ENCODE peak calls at places on chromosomes 11 and 22, in seven cellular contexts. B is hepatocyte, T is fibroblast of villous mesenchyme, V is Caco-2, G is dorsolateral prefrontal cortex, K is stomach, R is A549. H is an unnamed sample.
A peak's percentile ranks its signal among the peaks of the same experiment; 100 is the strongest.

GRCh38 chr22:36552300-36552699 is 23.3 kb upstream of the EIF3D start:
- DNase-seq in B (no peak), T (no peak), V (no peak), G (no peak), K (no peak), R (no peak), H (no peak)

GRCh38 chr22:21585389-21585788 is 17.9 kb downstream of the UBE2L3 start:
- DNase-seq in B (no peak), T (no peak), V (no peak), G (no peak), K (no peak), R (no peak), H (no peak)

GRCh38 chr22:23168381-23169031 is 11.8 kb upstream of the BCR start:
- DNase-seq in B (no peak), T (no peak), V (no peak), G (no peak), K (no peak), R (no peak), H (no peak)

GRCh38 chr22:23533771-23534191 is 46.3 kb downstream of the IGLL1 start:
- DNase-seq in B (no peak), T (no peak), V (peak; percentile 59), G (no peak), K (no peak), R (no peak), H (no peak)

GRCh38 chr22:24466831-24467249 is 28.3 kb upstream of the UPB1 start:
- DNase-seq in B (no peak), T (peak; percentile 55), V (no peak), G (no peak), K (no peak), R (no peak), H (peak; percentile 54)

GRCh38 chr11:80432051-80432450 is 991.2 kb upstream of the TENM4 start:
- DNase-seq in B (no peak), T (no peak), V (no peak), G (no peak), K (no peak), R (no peak), H (no peak)

GRCh38 chr11:78223320-78223954 is 34.7 kb downstream of the USP35 start:
- DNase-seq in B (no peak), T (no peak), V (no peak), G (no peak), K (no peak), R (no peak), H (no peak)

GRCh38 chr11:124618863-124619262 is 3.8 kb upstream of the TBRG1 start:
- DNase-seq in B (no peak), T (no peak), V (no peak), G (no peak), K (no peak), R (no peak), H (no peak)

GRCh38 chr11:87451400-87451799 is 413.7 kb downstream of the TMEM135 start:
- DNase-seq in B (no peak), T (no peak), V (no peak), G (no peak), K (no peak), R (no peak), H (no peak)

GRCh38 chr11:58024601-58025091 is 965 bp downstream of the OR9Q1 start:
- DNase-seq in B (no peak), T (peak; percentile 44), V (no peak), G (no peak), K (peak; percentile 54), R (no peak), H (peak; percentile 72)

GRCh38 chr11:124758355-124759267 is 3.5 kb downstream of the ESAM start:
- DNase-seq in B (peak; percentile 94), T (peak; percentile 73), V (peak; percentile 93), G (peak; percentile 88), K (peak; percentile 88), R (peak; percentile 77), H (peak; percentile 44)

GRCh38 chr11:61425367-61426131 is 4.2 kb downstream of the CPSF7 start:
- DNase-seq in B (no peak), T (no peak), V (no peak), G (no peak), K (no peak), R (no peak), H (no peak)

GRCh38 chr22:30062256-30062655 is 18.0 kb upstream of the HORMAD2 start:
- DNase-seq in B (no peak), T (no peak), V (no peak), G (no peak), K (no peak), R (no peak), H (no peak)

GRCh38 chr22:38401336-38402084 is 53.5 kb downstream of the KCNJ4 start:
- DNase-seq in B (no peak), T (no peak), V (no peak), G (no peak), K (no peak), R (no peak), H (no peak)

GRCh38 chr11:86938900-86939880 is 16.0 kb downstream of the FZD4 start:
- DNase-seq in B (peak; percentile 73), T (peak; percentile 77), V (no peak), G (no peak), K (no peak), R (peak; percentile 46), H (peak; percentile 51)

GRCh38 chr11:131663403-131664200 is 293.2 kb downstream of the NTM start:
- DNase-seq in B (no peak), T (no peak), V (no peak), G (peak; percentile 84), K (no peak), R (no peak), H (no peak)

GRCh38 chr22:29702931-29703594 is 16.7 kb upstream of the CABP7 start:
- DNase-seq in B (no peak), T (no peak), V (no peak), G (no peak), K (no peak), R (no peak), H (no peak)

GRCh38 chr11:66311965-66312548 is 4.8 kb downstream of the CD248 start:
- DNase-seq in B (peak; percentile 95), T (peak; percentile 90), V (peak; percentile 97), G (peak; percentile 94), K (peak; percentile 95), R (peak; percentile 93), H (peak; percentile 87)
- TF ChIP-seq CTCF in B (peak; percentile 94), T (peak; percentile 91), V (no peak), G (peak; percentile 87), K (peak; percentile 74), R (peak; percentile 98), H (peak; percentile 86)

DNA sequence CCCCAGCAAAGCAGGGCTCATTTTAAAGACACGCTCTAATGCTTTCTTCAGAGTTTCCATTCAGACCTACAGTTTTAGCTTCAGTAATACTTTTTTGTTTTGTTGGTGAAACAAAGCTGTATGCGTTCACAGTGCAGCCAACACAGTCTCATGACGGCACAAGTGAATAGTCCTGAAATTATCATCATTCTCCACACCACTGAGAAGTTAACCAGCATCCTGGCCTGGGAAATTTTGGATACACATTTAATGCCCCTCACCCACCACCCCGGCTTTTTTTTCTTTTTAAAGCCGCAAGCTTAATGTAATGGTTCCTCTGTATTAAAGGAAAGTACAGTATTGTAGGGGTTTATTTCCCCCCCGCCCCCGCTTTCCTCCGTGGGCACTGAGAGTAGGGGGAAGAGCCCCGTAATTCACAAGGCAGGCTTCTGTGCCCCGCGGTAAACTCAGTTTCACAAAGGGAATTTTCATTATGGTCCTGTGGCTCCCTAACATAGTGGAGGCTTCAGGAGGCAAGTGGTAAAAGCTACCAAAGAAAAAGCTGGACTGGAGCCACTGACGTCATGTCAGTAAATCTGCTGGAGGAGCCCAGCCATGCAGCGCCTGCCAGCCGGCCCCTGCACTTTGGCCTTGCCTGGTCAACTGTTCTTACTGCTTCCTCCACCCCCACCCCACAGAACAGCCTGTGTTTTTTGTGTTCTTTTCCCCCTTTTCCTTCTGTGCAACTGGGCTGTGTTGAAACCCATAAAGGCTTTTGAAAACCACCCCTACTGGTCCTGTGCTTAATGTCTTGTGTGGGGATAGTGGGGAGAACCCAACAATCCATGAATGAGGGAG is 18.2 kb downstream of the TEAD1 start:
- DNase-seq in B (peak; percentile 91), T (peak; percentile 99), V (peak; percentile 86), G (no peak), K (peak; percentile 93), R (peak; percentile 75), H (peak; percentile 90)
- H3K4me3 ChIP-seq in B (no peak overlapping the region), T (peak overlapping the region; percentile 29), V (no peak overlapping the region), G (no peak overlapping the region), K (no peak overlapping the region), R (peak overlapping the region; percentile 31), H (peak overlapping the region; percentile 27)

DNA sequence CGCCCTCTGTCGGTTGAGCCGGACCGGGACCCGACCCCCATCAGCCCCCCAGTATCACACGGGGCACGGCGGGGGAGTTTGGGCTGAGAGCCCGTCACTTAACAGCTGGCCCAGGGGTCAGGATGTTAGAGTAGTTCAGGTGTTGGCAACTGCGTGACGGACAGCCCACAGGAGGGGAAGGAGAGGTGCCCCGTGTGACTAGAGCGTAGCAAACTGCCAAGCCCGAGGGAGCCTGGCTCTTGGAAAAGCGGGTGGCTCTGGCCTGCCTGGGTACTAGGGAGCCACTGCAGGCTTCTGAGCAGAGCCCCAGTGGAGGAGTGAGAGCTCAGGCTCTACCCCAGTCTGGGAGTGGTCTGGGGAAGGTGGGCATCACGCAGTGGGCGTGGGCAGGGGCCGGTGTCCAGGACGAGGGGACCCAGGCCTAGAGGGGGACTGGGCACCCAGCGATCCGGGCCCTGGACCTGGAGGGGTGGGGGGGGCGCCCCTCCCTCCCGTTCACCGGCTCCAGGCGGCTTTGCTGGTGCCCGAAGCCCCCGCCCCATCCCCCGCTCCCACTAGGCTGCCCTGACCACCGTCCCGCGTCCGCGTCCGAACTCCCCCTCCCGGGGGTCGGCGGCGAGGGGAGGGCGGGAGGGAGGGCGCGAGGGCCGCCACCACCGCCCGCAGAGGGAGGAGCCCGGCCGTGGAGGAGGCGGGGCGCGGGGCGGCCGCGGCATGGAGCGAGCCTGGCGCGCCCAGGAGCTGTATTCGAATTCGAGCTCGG is 24.4 kb downstream of the SHANK3 start:
- DNase-seq in B (peak; percentile 69), T (peak; percentile 10), V (no peak), G (peak; percentile 47), K (no peak), R (peak; percentile 31), H (peak; percentile 11)
- TF ChIP-seq CTCF in B (peak; percentile 63), T (peak; percentile 42), V (no peak), G (peak; percentile 57), K (peak; percentile 25), R (no peak), H (peak; percentile 52)

GRCh38 chr11:66842896-66843775 is at the start of gene RCE1:
- DNase-seq in B (peak; percentile 96), T (peak; percentile 92), V (peak; percentile 94), G (peak; percentile 92), K (peak; percentile 91), R (peak; percentile 78), H (peak; percentile 87)

GRCh38 chr11:66841861-66842260 is 1.4 kb upstream of the RCE1 start:
- DNase-seq in B (no peak), T (no peak), V (peak; percentile 38), G (no peak), K (no peak), R (no peak), H (no peak)

GRCh38 chr11:66840317-66841091 is 2.7 kb upstream of the RCE1 start:
- DNase-seq in B (peak; percentile 1), T (no peak), V (no peak), G (no peak), K (no peak), R (no peak), H (no peak)

GRCh38 chr11:66843776-66844495 is 695 bp downstream of the RCE1 start:
- DNase-seq in B (no peak), T (no peak), V (peak; percentile 66), G (no peak), K (no peak), R (no peak), H (no peak)

DNA sequence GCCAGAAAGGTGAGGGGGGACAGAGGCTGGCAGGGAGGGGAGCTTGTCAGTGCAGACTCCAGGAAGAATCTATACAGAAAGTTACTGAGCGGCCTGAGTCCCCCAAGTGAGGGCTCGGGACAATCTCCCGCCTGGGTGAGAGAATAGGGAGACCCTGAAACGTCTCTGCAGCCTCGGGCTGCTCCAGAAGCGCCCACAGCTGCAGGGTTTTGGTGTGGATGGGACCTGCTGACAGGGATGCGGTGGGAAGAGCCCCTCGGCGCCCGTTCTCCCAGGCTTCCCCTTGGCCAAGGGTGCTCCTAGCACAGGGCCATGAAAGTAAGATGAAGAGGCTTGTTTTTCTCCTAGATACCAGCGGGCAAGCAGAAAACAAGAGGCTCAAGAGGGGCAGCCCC is 743 bp upstream of the RCE1 start:
- DNase-seq in B (no peak), T (no peak), V (peak; percentile 50), G (no peak), K (no peak), R (no peak), H (no peak)
- H3K4me3 ChIP-seq in B (peak overlapping the region; percentile 97), T (peak overlapping the region; percentile 95), V (peak overlapping the region; percentile 89), G (peak overlapping the region; percentile 79), K (peak overlapping the region; percentile 69), R (peak overlapping the region; percentile 95), H (peak overlapping the region; percentile 92)

H was measured in AG10803.